ENCODE peak calls at places on chromosomes 16 and 17, in four cellular contexts. S, Z, L and K are unnamed samples.

GRCh38 chr16:3689731-3690130 is 27.6 kb downstream of the TRAP1 start:
- ATAC-seq in S (no peak), Z (no peak), L (no peak), K (no peak)

GRCh38 chr16:56263711-56264608 is 72.7 kb downstream of the GNAO1 start:
- ATAC-seq in S (peak), Z (no peak), L (peak), K (no peak)

GRCh38 chr17:7713782-7714181 is 3.8 kb upstream of the DNAH2 start:
- ATAC-seq in S (no peak), Z (no peak), L (no peak), K (no peak)

GRCh38 chr16:28903344-28904042 is 21.5 kb downstream of the RABEP2 start:
- ATAC-seq in S (no peak), Z (no peak), L (no peak), K (no peak)

GRCh38 chr17:79533116-79533515 is 77.7 kb downstream of the RBFOX3 start:
- ATAC-seq in S (no peak), Z (no peak), L (no peak), K (no peak)

GRCh38 chr16:50591800-50592771 is 43.9 kb downstream of the NKD1 start:
- ATAC-seq in S (peak), Z (no peak), L (peak), K (peak)

GRCh38 chr17:8311131-8311790 is 1.2 kb downstream of the ARHGEF15 start:
- ATAC-seq in S (no peak), Z (no peak), L (no peak), K (peak)

GRCh38 chr16:72990003-72990521 is 57.9 kb downstream of the ZFHX3 start:
- ATAC-seq in S (peak), Z (no peak), L (no peak), K (peak)

GRCh38 chr17:57890857-57891232 is 41.0 kb upstream of the MRPS23 start:
- ATAC-seq in S (no peak), Z (no peak), L (no peak), K (no peak)

GRCh38 chr17:410674-411401 is 58.2 kb upstream of the RPH3AL start:
- ATAC-seq in S (peak), Z (no peak), L (peak), K (no peak)

GRCh38 chr16:57133911-57134310 is 41.5 kb downstream of the CPNE2 start:
- ATAC-seq in S (peak), Z (no peak), L (peak), K (no peak)

GRCh38 chr17:43755389-43755875 is 3.2 kb downstream of the SOST start:
- ATAC-seq in S (peak), Z (no peak), L (no peak), K (no peak)

GRCh38 chr17:8753136-8753975 is 5.0 kb downstream of the SPDYE4 start:
- ATAC-seq in S (no peak), Z (no peak), L (no peak), K (no peak)

GRCh38 chr17:50201226-50201854 is at the start of gene COL1A1:
- ATAC-seq in S (no peak), Z (no peak), L (no peak), K (peak)

GRCh38 chr17:81359218-81359617 is 36.0 kb upstream of the BAHCC1 start:
- ATAC-seq in S (no peak), Z (no peak), L (no peak), K (no peak)

GRCh38 chr16:4179020-4179419 is 62.8 kb upstream of the ADCY9 start:
- ATAC-seq in S (no peak), Z (no peak), L (peak), K (no peak)

GRCh38 chr17:81245024-81245664 is 6.0 kb downstream of the NDUFAF8 start:
- ATAC-seq in S (peak), Z (peak), L (no peak), K (no peak)

GRCh38 chr16:17463335-17463734 is 7.4 kb downstream of the XYLT1 start:
- ATAC-seq in S (no peak), Z (peak), L (no peak), K (no peak)

GRCh38 chr17:34527121-34527907 is 52.1 kb upstream of the TMEM132E start:
- ATAC-seq in S (no peak), Z (no peak), L (no peak), K (no peak)

GRCh38 chr17:851986-852385 is 69.8 kb downstream of the MRM3 start:
- ATAC-seq in S (no peak), Z (no peak), L (no peak), K (no peak)

GRCh38 chr16:28845173-28846079 is 722 bp downstream of the TUFM start:
- ATAC-seq in S (peak), Z (peak), L (peak), K (no peak)

GRCh38 chr17:57442401-57442823 is 186.1 kb downstream of the MSI2 start:
- ATAC-seq in S (no peak), Z (no peak), L (no peak), K (no peak)

GRCh38 chr17:18946536-18946935 is 5.4 kb upstream of the SLC5A10 start:
- ATAC-seq in S (no peak), Z (no peak), L (no peak), K (no peak)

GRCh38 chr16:29756654-29757053 is 10.9 kb upstream of the C16orf54 start:
- ATAC-seq in S (no peak), Z (no peak), L (peak), K (no peak)

GRCh38 chr16:30570621-30571443 is 682 bp downstream of the ZNF688 start:
- ATAC-seq in S (peak), Z (no peak), L (no peak), K (no peak)

GRCh38 chr17:63535640-63536039 is 12.5 kb downstream of the KCNH6 start:
- ATAC-seq in S (no peak), Z (no peak), L (no peak), K (no peak)

GRCh38 chr16:82767198-82767597 is 140.4 kb downstream of the CDH13 start:
- ATAC-seq in S (no peak), Z (no peak), L (no peak), K (no peak)

GRCh38 chr17:55272711-55273578 is 8.2 kb downstream of the HLF start:
- ATAC-seq in S (peak), Z (no peak), L (no peak), K (peak)

GRCh38 chr16:29891525-29892457 is 7.6 kb downstream of the SEZ6L2 start:
- ATAC-seq in S (peak), Z (no peak), L (no peak), K (no peak)

DNA sequence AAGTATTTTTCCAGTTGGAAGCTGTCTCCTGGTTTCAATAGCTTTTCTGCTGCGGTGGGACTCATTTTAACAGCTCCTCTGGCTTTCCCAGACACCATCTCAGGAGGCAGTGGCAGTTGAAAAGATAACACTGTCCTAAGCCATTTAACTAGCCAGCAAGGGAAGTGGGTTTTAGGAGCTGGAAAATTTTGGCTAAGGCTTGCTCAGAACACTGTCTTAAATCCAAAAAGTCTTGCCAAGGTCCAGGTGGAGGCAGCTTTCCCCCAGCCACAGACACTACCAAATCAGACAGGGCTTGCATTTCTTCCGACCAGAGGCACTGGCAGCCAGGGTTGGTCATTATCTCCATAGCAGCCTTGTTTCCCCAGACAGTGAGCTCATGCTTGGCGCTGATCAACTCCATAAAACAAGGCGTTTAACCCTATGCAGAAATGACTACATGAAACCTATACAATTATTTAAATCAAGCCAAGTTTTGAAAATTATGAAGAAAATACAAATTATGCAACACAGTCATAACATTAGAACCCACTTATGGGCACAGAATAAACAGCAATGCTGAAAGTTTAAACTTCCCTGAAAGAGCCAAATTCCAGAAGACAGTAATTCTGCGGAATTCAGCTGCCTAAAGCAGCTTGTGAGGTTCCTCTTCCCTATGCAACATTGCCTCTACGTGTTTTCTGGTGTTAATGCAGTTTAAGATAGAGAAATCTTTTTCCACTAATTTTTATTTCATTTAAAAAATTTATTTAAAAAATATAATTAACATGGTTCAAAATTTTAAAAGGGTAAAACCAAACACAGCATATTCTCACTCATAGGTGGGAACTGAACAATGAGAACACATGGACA is 25.0 kb downstream of the GABARAPL2 start:
- ATAC-seq in S (no peak), Z (no peak), L (peak), K (peak)
- TF ChIP-seq CTCF in S (no peak), Z (no peak), L (peak), K (peak)

GRCh38 chr16:8720080-8720966 is 45.9 kb downstream of the ABAT start:
- ATAC-seq in S (peak), Z (peak), L (no peak), K (no peak)
- TF ChIP-seq EP300 in S (no peak), Z (no peak), L (no peak), K (no peak)

GRCh38 chr16:86073103-86073625 is 174.2 kb downstream of the IRF8 start:
- ATAC-seq in S (no peak), Z (no peak), L (no peak), K (no peak)

GRCh38 chr16:86070511-86070910 is 171.5 kb downstream of the IRF8 start:
- ATAC-seq in S (no peak), Z (no peak), L (no peak), K (no peak)

GRCh38 chr16:86070971-86071370 is 172.0 kb downstream of the IRF8 start:
- ATAC-seq in S (no peak), Z (no peak), L (no peak), K (no peak)

GRCh38 chr16:86072328-86073102 is 173.6 kb downstream of the IRF8 start:
- ATAC-seq in S (peak), Z (peak), L (peak), K (peak)

DNA sequence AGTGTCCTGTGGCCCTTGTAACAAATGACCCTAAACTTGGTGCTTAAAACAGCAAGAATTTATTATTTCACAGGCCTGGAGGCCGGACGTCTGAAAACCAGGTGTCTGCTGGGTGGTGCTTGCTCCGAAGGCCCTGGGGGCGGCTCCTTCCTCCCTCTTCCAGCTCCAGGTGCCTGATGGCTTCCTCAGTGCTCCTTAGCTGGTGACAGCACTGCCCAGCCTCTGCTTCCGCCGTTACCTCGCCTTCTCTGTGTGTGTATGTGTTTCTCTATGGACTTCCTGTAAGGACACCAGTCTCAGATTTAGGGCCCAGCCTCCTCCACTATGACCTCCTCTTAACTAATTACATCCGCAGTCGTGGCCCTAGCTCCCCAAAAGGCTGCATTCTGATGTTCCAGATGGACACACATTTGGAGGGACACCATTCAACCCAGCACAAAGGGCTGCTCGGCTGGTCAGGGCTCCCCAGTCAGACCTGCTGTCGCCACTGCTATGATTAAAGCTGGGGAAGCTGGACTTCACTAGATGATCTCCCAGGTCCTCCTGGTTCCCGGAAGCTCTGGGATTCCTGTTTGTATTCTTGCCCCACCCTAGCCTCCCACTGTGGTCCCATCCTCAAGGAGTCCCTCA is 172.8 kb downstream of the IRF8 start:
- ATAC-seq in S (no peak), Z (no peak), L (no peak), K (no peak)
- H3K27ac ChIP-seq in S (no peak), Z (no peak), L (no peak), K (no peak)

GRCh38 chr16:27098366-27099050 is 31.8 kb downstream of the C16orf82 start:
- ATAC-seq in S (no peak), Z (no peak), L (no peak), K (no peak)
- TF ChIP-seq CTCF in S (no peak), Z (no peak), L (no peak), K (no peak)

DNA sequence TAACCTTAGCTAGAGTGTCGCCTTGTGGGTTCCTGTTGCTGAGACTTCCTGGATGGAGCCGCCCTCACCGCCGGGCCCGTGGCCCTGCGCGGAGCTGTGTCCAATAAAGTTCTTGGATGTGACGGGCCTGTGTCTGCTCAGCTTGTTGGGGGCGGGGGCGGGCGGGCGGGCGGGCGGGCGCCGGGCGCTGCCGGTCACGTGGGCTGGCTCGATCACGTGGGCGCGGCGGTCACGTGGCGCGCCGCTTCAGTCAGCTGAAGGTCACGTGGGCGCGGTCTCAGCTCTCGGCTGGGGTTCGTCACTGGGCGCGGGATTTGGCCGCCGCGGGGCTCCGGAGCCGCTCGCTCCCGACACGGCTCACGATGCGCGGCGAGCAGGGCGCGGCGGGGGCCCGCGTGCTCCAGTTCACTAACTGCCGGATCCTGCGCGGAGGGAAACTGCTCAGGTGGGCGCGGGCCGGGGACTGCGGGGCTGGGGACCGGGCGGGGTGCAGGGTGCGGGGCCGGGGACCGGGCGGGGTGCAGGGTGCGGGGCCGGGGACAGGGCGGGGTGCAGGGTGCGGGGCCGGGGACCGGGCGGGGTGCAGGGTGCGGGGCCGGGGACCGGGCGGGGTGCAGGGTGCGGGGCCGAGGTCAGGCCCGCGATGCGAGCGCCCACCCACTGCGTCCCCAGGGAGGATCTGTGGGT is at the start of gene AMDHD2:
- ATAC-seq in S (peak), Z (peak), L (peak), K (peak)
- TF ChIP-seq EP300 in S (no peak), Z (no peak), L (no peak), K (no peak)

DNA sequence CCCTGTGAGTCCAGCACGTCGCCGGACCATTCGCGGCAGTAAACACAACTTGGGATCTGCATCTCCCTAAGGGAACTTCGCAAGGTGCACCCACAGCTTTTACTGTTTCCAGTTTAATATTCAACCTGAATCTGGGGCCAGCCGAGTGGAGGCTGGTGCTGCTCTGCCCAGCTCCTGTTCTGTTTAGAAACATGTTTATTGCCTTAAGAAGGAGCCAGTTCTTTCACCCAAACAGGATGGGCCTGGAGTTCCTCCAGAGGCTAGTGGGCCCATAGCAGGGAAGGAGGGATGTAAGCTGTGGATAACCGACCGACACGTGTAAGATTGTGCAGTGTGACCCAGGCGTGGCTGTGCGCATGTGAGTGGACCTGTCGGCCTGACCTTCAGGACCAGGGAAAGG is 17.4 kb downstream of the TBC1D24 start:
- ATAC-seq in S (no peak), Z (no peak), L (no peak), K (no peak)
- H3K27ac ChIP-seq in S (no peak), Z (no peak), L (no peak), K (no peak)

GRCh38 chr17:35740997-35741931 is 9.8 kb downstream of the RASL10B start:
- ATAC-seq in S (no peak), Z (peak), L (peak), K (peak)
- TF ChIP-seq CTCF in S (no peak), Z (no peak), L (no peak), K (no peak)